ENCODE peak calls at places on chromosomes 1 and 21, in four cellular contexts. V is psoas muscle, W is OCI-LY7, J is NCI-H1092 treated with DMSO at 0.1 percent for 48 hours. N is an unnamed sample.

GRCh38 chr1:197776348-197777082 is 1.2 kb upstream of the DENND1B start:
- DNase-seq in V (no peak), W (peak), J (no peak), N (no peak)

GRCh38 chr1:86914998-86915736 is 732 bp downstream of the HS2ST1 start:
- DNase-seq in V (peak), W (peak), J (peak), N (peak)

GRCh38 chr1:1236176-1236763 is 4.2 kb downstream of the B3GALT6 start:
- DNase-seq in V (no peak), W (no peak), J (no peak), N (no peak)

GRCh38 chr1:80534606-80535360 is 1266.0 kb upstream of the ADGRL2 start:
- DNase-seq in V (no peak), W (no peak), J (no peak), N (no peak)

GRCh38 chr1:107220036-107220435 is 79.2 kb downstream of the NTNG1 start:
- DNase-seq in V (no peak), W (no peak), J (no peak), N (no peak)

GRCh38 chr21:35254006-35254751 is 205.1 kb upstream of the RUNX1 start:
- DNase-seq in V (no peak), W (no peak), J (no peak), N (no peak)

GRCh38 chr1:208068441-208068840 is 157.5 kb upstream of the CD34 start:
- DNase-seq in V (no peak), W (no peak), J (no peak), N (no peak)

GRCh38 chr21:38488640-38489282 is 9.5 kb downstream of the ERG start:
- DNase-seq in V (no peak), W (no peak), J (no peak), N (no peak)

GRCh38 chr1:214332950-214333798 is 52.2 kb downstream of the SMYD2 start:
- DNase-seq in V (peak), W (peak), J (peak), N (peak)

GRCh38 chr1:162878000-162878596 is 17.1 kb upstream of the CCDC190 start:
- DNase-seq in V (peak), W (peak), J (peak), N (no peak)

GRCh38 chr1:223695941-223696340 is 16.4 kb upstream of the CAPN2 start:
- DNase-seq in V (no peak), W (no peak), J (no peak), N (no peak)

GRCh38 chr21:17476006-17476405 is 36.8 kb upstream of the CXADR start:
- DNase-seq in V (no peak), W (peak), J (no peak), N (peak)

GRCh38 chr1:245698116-245698515 is 543.3 kb downstream of the KIF26B start:
- DNase-seq in V (no peak), W (no peak), J (no peak), N (no peak)

GRCh38 chr1:29597861-29598260 is 361.5 kb downstream of the PTPRU start:
- DNase-seq in V (no peak), W (no peak), J (no peak), N (no peak)

N was measured in mucosa of descending colon.